ENCODE peak calls at places on chromosomes 7 and 10, in ten cellular contexts. One of them, this sample, is unnamed.

GRCh38 chr7:95240910-95241309 is 83.4 kb downstream of the PON1 start:
- DNase-seq in NT2/D1: no peak
- DNase-seq in left lung: no peak
- DNase-seq in CD4-positive, CD25-positive, alpha-beta regulatory T cell: no peak
- DNase-seq in CD8-positive, alpha-beta T cell: no peak
- DNase-seq in naive thymus-derived CD4-positive, alpha-beta T cell: no peak
- DNase-seq in small intestine: peak; percentile 21
- DNase-seq in lung: no peak
- DNase-seq in heart left ventricle: no peak
- DNase-seq in body of pancreas: no peak
- DNase-seq in this sample: no peak

GRCh38 chr10:86400705-86401587 is 34.4 kb upstream of the GRID1 start:
- DNase-seq in left lung: peak; percentile 50
- DNase-seq in CD8-positive, alpha-beta T cell: peak; percentile 71
- DNase-seq in CD4-positive, CD25-positive, alpha-beta regulatory T cell: peak; percentile 55
- DNase-seq in lung: no peak
- DNase-seq in NT2/D1: no peak
- DNase-seq in naive thymus-derived CD4-positive, alpha-beta T cell: peak; percentile 84
- DNase-seq in body of pancreas: peak; percentile 70
- DNase-seq in heart left ventricle: peak; percentile 49
- DNase-seq in small intestine: peak; percentile 79
- DNase-seq in this sample: peak; percentile 75

GRCh38 chr7:30625283-30625682 is 30.6 kb downstream of the GARS1 start:
- DNase-seq in small intestine: no peak
- DNase-seq in CD4-positive, CD25-positive, alpha-beta regulatory T cell: no peak
- DNase-seq in lung: no peak
- DNase-seq in CD8-positive, alpha-beta T cell: no peak
- DNase-seq in left lung: no peak
- DNase-seq in naive thymus-derived CD4-positive, alpha-beta T cell: no peak
- DNase-seq in heart left ventricle: no peak
- DNase-seq in NT2/D1: no peak
- DNase-seq in body of pancreas: peak; percentile 44
- DNase-seq in this sample: no peak

GRCh38 chr10:33041783-33042437 is 83.9 kb upstream of the ITGB1 start:
- DNase-seq in CD8-positive, alpha-beta T cell: no peak
- DNase-seq in small intestine: no peak
- DNase-seq in CD4-positive, CD25-positive, alpha-beta regulatory T cell: no peak
- DNase-seq in naive thymus-derived CD4-positive, alpha-beta T cell: no peak
- DNase-seq in left lung: no peak
- DNase-seq in lung: no peak
- DNase-seq in heart left ventricle: no peak
- DNase-seq in NT2/D1: peak; percentile 18
- DNase-seq in body of pancreas: peak; percentile 61
- DNase-seq in this sample: no peak

GRCh38 chr10:87668324-87669054 is 8.8 kb downstream of the PAPSS2 start:
- DNase-seq in CD8-positive, alpha-beta T cell: no peak
- DNase-seq in left lung: no peak
- DNase-seq in small intestine: peak; percentile 58
- DNase-seq in naive thymus-derived CD4-positive, alpha-beta T cell: no peak
- DNase-seq in NT2/D1: no peak
- DNase-seq in body of pancreas: no peak
- DNase-seq in CD4-positive, CD25-positive, alpha-beta regulatory T cell: no peak
- DNase-seq in heart left ventricle: no peak
- DNase-seq in lung: no peak
- DNase-seq in this sample: no peak

GRCh38 chr7:45159296-45159695 is 1.7 kb downstream of the RAMP3 start:
- DNase-seq in NT2/D1: no peak
- DNase-seq in naive thymus-derived CD4-positive, alpha-beta T cell: no peak
- DNase-seq in left lung: peak; percentile 9
- DNase-seq in heart left ventricle: peak; percentile 11
- DNase-seq in CD8-positive, alpha-beta T cell: no peak
- DNase-seq in CD4-positive, CD25-positive, alpha-beta regulatory T cell: no peak
- DNase-seq in body of pancreas: no peak
- DNase-seq in lung: no peak
- DNase-seq in small intestine: no peak
- DNase-seq in this sample: no peak

GRCh38 chr7:152674860-152675760 is 831 bp downstream of the XRCC2 start:
- DNase-seq in CD8-positive, alpha-beta T cell: no peak
- DNase-seq in small intestine: no peak
- DNase-seq in NT2/D1: no peak
- DNase-seq in lung: no peak
- DNase-seq in CD4-positive, CD25-positive, alpha-beta regulatory T cell: no peak
- DNase-seq in body of pancreas: no peak
- DNase-seq in heart left ventricle: no peak
- DNase-seq in left lung: no peak
- DNase-seq in naive thymus-derived CD4-positive, alpha-beta T cell: no peak
- DNase-seq in this sample: no peak

GRCh38 chr7:130888017-130888371 is 154.0 kb upstream of the KLF14 start:
- DNase-seq in CD8-positive, alpha-beta T cell: no peak
- DNase-seq in small intestine: no peak
- DNase-seq in left lung: no peak
- DNase-seq in heart left ventricle: no peak
- DNase-seq in naive thymus-derived CD4-positive, alpha-beta T cell: no peak
- DNase-seq in lung: no peak
- DNase-seq in NT2/D1: no peak
- DNase-seq in CD4-positive, CD25-positive, alpha-beta regulatory T cell: no peak
- DNase-seq in body of pancreas: no peak
- DNase-seq in this sample: no peak

GRCh38 chr10:86709786-86710185 is 41.5 kb downstream of the LDB3 start:
- DNase-seq in NT2/D1: no peak
- DNase-seq in heart left ventricle: no peak
- DNase-seq in small intestine: no peak
- DNase-seq in CD8-positive, alpha-beta T cell: no peak
- DNase-seq in body of pancreas: no peak
- DNase-seq in lung: no peak
- DNase-seq in naive thymus-derived CD4-positive, alpha-beta T cell: no peak
- DNase-seq in left lung: no peak
- DNase-seq in CD4-positive, CD25-positive, alpha-beta regulatory T cell: no peak
- DNase-seq in this sample: no peak

GRCh38 chr7:76165973-76166403 is 35.7 kb upstream of the SRRM3 start:
- DNase-seq in left lung: no peak
- DNase-seq in CD8-positive, alpha-beta T cell: no peak
- DNase-seq in lung: no peak
- DNase-seq in naive thymus-derived CD4-positive, alpha-beta T cell: no peak
- DNase-seq in small intestine: no peak
- DNase-seq in heart left ventricle: peak; percentile 10
- DNase-seq in NT2/D1: no peak
- DNase-seq in body of pancreas: no peak
- DNase-seq in CD4-positive, CD25-positive, alpha-beta regulatory T cell: no peak
- DNase-seq in this sample: no peak

GRCh38 chr10:1605999-1606940 is 131.1 kb downstream of the ADARB2 start:
- DNase-seq in NT2/D1: no peak
- DNase-seq in lung: no peak
- DNase-seq in heart left ventricle: no peak
- DNase-seq in CD8-positive, alpha-beta T cell: no peak
- DNase-seq in left lung: no peak
- DNase-seq in small intestine: no peak
- DNase-seq in body of pancreas: no peak
- DNase-seq in naive thymus-derived CD4-positive, alpha-beta T cell: no peak
- DNase-seq in CD4-positive, CD25-positive, alpha-beta regulatory T cell: no peak
- DNase-seq in this sample: no peak

DNA sequence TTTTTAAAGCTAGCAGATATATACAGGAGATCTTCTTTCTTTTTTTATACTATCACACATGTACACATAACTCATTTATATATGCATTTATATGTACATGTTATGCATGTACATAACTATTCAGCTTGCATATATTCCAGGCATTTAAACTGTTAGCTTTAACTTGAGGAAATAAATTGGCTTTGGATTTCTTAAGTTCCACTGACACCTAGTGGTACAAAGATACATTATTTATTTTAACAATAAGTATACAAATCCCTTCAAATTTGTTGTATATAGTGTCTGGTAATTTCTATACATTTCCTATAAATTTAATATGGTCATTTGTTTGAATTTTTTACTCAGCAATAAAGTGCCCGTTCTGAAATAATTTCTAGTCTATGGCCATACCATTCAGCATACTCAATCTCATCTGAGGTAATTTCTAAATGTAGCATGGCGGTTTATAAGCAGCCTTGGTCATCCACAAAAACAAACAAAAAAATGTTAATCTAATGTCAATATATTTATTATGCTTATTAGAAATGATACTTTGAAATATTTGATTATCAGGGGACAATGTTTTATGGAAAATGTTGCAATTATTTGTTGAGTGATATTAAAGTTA is 11.6 kb downstream of the ZDHHC6 start:
- DNase-seq in heart left ventricle: no peak
- DNase-seq in small intestine: peak; percentile 62
- DNase-seq in NT2/D1: no peak
- DNase-seq in naive thymus-derived CD4-positive, alpha-beta T cell: no peak
- DNase-seq in CD4-positive, CD25-positive, alpha-beta regulatory T cell: no peak
- DNase-seq in left lung: no peak
- DNase-seq in CD8-positive, alpha-beta T cell: no peak
- DNase-seq in lung: no peak
- DNase-seq in body of pancreas: no peak
- DNase-seq in this sample: peak; percentile 17
- H3K36me3 ChIP-seq in heart left ventricle: peaks cover 100% of the 10 kb centered on the region
- H3K36me3 ChIP-seq in small intestine: peaks cover 3% of the 10 kb centered on the region
- H3K36me3 ChIP-seq in NT2/D1: peaks cover 70% of the 10 kb centered on the region
- H3K36me3 ChIP-seq in naive thymus-derived CD4-positive, alpha-beta T cell: no peaks in the 10 kb centered on the region
- H3K36me3 ChIP-seq in CD4-positive, CD25-positive, alpha-beta regulatory T cell: peaks cover 77% of the 10 kb centered on the region
- H3K36me3 ChIP-seq in left lung: peaks cover 93% of the 10 kb centered on the region
- H3K36me3 ChIP-seq in CD8-positive, alpha-beta T cell: peaks cover 37% of the 10 kb centered on the region
- H3K36me3 ChIP-seq in lung: peaks cover 12% of the 10 kb centered on the region
- H3K36me3 ChIP-seq in body of pancreas: no peaks in the 10 kb centered on the region
- H3K36me3 ChIP-seq in this sample: peaks cover 64% of the 10 kb centered on the region

DNA sequence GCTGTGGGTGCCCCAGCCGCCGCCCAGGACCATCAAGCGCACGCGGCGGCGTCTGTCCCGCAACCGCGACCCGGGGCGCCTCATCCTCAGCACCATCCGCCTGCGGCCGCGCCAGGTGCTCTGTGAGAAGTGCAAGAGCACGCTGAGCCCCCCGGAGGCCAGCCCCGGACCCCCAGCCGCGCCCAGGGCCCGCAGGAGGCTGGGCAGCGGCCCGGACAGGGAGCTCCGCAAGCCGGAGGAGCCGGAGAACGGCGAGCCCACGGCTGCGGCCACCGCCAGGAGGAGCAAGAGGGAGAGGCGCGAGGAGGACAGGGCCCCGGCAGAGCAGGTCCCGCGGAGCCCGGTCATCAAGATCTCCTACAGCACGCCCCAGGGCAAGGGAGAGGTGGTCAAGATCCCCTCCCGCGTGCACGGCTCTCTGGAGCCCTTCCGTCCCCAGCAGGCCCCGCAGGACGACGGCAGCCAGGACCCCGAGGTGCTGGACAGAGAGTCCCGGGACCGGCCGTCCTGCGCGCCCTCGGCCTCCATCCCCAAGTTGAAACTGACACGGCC is 8.0 kb downstream of the PWWP2B start:
- DNase-seq in left lung: no peak
- DNase-seq in NT2/D1: no peak
- DNase-seq in lung: no peak
- DNase-seq in small intestine: no peak
- DNase-seq in naive thymus-derived CD4-positive, alpha-beta T cell: no peak
- DNase-seq in heart left ventricle: peak; percentile 23
- DNase-seq in CD8-positive, alpha-beta T cell: no peak
- DNase-seq in body of pancreas: no peak
- DNase-seq in CD4-positive, CD25-positive, alpha-beta regulatory T cell: no peak
- DNase-seq in this sample: no peak
- H3K4me1 ChIP-seq in left lung: peaks cover 21% of the 10 kb centered on the region
- H3K4me1 ChIP-seq in NT2/D1: peaks cover 21% of the 10 kb centered on the region
- H3K4me1 ChIP-seq in lung: no peaks in the 10 kb centered on the region
- H3K4me1 ChIP-seq in small intestine: peaks cover 3% of the 10 kb centered on the region
- H3K4me1 ChIP-seq in naive thymus-derived CD4-positive, alpha-beta T cell: peaks cover 15% of the 10 kb centered on the region
- H3K4me1 ChIP-seq in heart left ventricle: peaks cover 36% of the 10 kb centered on the region
- H3K4me1 ChIP-seq in CD8-positive, alpha-beta T cell: peaks cover 19% of the 10 kb centered on the region
- H3K4me1 ChIP-seq in body of pancreas: peaks cover 96% of the 10 kb centered on the region
- H3K4me1 ChIP-seq in CD4-positive, CD25-positive, alpha-beta regulatory T cell: no peaks in the 10 kb centered on the region
- H3K4me1 ChIP-seq in this sample: peaks cover 9% of the 10 kb centered on the region

DNA sequence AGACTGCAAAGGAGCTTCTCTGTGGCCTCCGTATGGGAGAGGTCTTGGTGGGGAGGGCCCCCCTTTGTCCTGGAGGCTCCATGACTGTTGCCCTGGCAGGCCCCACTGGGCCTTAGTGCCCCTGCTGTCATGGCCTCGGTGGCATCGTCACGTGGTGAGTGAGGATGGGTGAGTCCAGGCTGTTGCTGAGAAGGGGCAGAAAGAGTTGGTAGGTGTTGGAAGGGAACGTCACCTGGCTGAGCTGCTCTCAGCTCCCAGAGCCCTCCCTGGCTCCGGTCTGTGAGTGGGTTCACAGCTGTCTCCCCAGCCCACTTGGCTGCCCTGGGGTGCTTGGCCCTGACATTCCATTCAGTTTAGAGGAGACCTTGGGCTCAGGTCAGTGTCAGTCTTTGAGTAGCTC is 16.1 kb downstream of the SFRP5 start:
- DNase-seq in lung: no peak
- DNase-seq in body of pancreas: no peak
- DNase-seq in CD4-positive, CD25-positive, alpha-beta regulatory T cell: no peak
- DNase-seq in NT2/D1: no peak
- DNase-seq in CD8-positive, alpha-beta T cell: no peak
- DNase-seq in small intestine: no peak
- DNase-seq in naive thymus-derived CD4-positive, alpha-beta T cell: no peak
- DNase-seq in heart left ventricle: no peak
- DNase-seq in left lung: no peak
- DNase-seq in this sample: no peak
- H3K36me3 ChIP-seq in lung: peaks cover 74% of the 10 kb centered on the region
- H3K36me3 ChIP-seq in body of pancreas: peaks cover 3% of the 10 kb centered on the region
- H3K36me3 ChIP-seq in CD4-positive, CD25-positive, alpha-beta regulatory T cell: peaks cover 87% of the 10 kb centered on the region
- H3K36me3 ChIP-seq in NT2/D1: peaks cover 81% of the 10 kb centered on the region
- H3K36me3 ChIP-seq in CD8-positive, alpha-beta T cell: peaks cover 82% of the 10 kb centered on the region
- H3K36me3 ChIP-seq in small intestine: peaks cover 33% of the 10 kb centered on the region
- H3K36me3 ChIP-seq in naive thymus-derived CD4-positive, alpha-beta T cell: peaks cover 10% of the 10 kb centered on the region
- H3K36me3 ChIP-seq in heart left ventricle: peaks cover 92% of the 10 kb centered on the region
- H3K36me3 ChIP-seq in left lung: peaks cover 100% of the 10 kb centered on the region
- H3K36me3 ChIP-seq in this sample: peaks cover 81% of the 10 kb centered on the region

DNA sequence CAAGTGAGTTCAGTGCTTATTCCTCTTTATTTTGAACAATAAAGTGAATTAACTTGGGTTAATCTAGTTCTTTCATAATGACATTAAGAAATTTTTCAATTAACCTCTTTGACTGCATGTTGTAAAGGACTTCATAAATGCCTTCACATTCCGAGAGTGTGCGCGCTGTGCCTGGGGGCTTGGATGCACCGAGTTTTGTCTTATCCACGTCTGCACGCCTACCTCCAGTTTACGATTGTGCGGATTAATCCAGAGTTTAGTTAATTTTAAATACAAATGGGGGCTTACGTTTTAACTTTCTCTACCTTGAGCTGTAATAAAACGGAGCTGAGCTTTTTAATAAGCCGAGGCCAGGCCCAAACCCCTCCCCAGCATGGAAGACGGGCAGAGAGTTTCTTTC is 120.4 kb downstream of the EBF3 start:
- DNase-seq in naive thymus-derived CD4-positive, alpha-beta T cell: no peak
- DNase-seq in CD8-positive, alpha-beta T cell: no peak
- DNase-seq in left lung: no peak
- DNase-seq in small intestine: no peak
- DNase-seq in heart left ventricle: no peak
- DNase-seq in NT2/D1: no peak
- DNase-seq in lung: no peak
- DNase-seq in body of pancreas: no peak
- DNase-seq in CD4-positive, CD25-positive, alpha-beta regulatory T cell: no peak
- DNase-seq in this sample: no peak
- H3K4me1 ChIP-seq in naive thymus-derived CD4-positive, alpha-beta T cell: no peaks in the 10 kb centered on the region
- H3K4me1 ChIP-seq in CD8-positive, alpha-beta T cell: no peaks in the 10 kb centered on the region
- H3K4me1 ChIP-seq in left lung: no peaks in the 10 kb centered on the region
- H3K4me1 ChIP-seq in small intestine: no peaks in the 10 kb centered on the region
- H3K4me1 ChIP-seq in heart left ventricle: no peaks in the 10 kb centered on the region
- H3K4me1 ChIP-seq in NT2/D1: no peaks in the 10 kb centered on the region
- H3K4me1 ChIP-seq in lung: no peaks in the 10 kb centered on the region
- H3K4me1 ChIP-seq in body of pancreas: no peaks in the 10 kb centered on the region
- H3K4me1 ChIP-seq in CD4-positive, CD25-positive, alpha-beta regulatory T cell: no peaks in the 10 kb centered on the region
- H3K4me1 ChIP-seq in this sample: no peaks in the 10 kb centered on the region

This sample was measured in CD4-positive, alpha-beta memory T cell.